ENCODE peak calls at places on chromosomes 3 and 15, in five cellular contexts. One of them, this sample, is unnamed.

GRCh38 chr3:13115991-13116390 is 42.8 kb upstream of the IQSEC1 start:
- DNase-seq in 8988T: no peak
- DNase-seq in neural crest cell: no peak
- DNase-seq in stimulated activated CD4-positive, alpha-beta T cell treated with anti-CD3 and anti-CD28 coated beads, Interleukin-4, amount 100 ng/mL, for 48 hours: no peak
- DNase-seq in cortex of kidney: no peak
- DNase-seq in this sample: no peak

GRCh38 chr15:47411733-47412530 is 305.4 kb upstream of the SEMA6D start:
- DNase-seq in 8988T: no peak
- DNase-seq in neural crest cell: no peak
- DNase-seq in stimulated activated CD4-positive, alpha-beta T cell treated with anti-CD3 and anti-CD28 coated beads, Interleukin-4, amount 100 ng/mL, for 48 hours: no peak
- DNase-seq in cortex of kidney: no peak
- DNase-seq in this sample: no peak

GRCh38 chr3:169303660-169304059 is 359.9 kb downstream of the MECOM start:
- DNase-seq in 8988T: no peak
- DNase-seq in neural crest cell: no peak
- DNase-seq in stimulated activated CD4-positive, alpha-beta T cell treated with anti-CD3 and anti-CD28 coated beads, Interleukin-4, amount 100 ng/mL, for 48 hours: no peak
- DNase-seq in cortex of kidney: no peak
- DNase-seq in this sample: no peak

GRCh38 chr3:17432237-17432636 is 310.2 kb downstream of the TBC1D5 start:
- DNase-seq in 8988T: no peak
- DNase-seq in neural crest cell: no peak
- DNase-seq in stimulated activated CD4-positive, alpha-beta T cell treated with anti-CD3 and anti-CD28 coated beads, Interleukin-4, amount 100 ng/mL, for 48 hours: no peak
- DNase-seq in cortex of kidney: no peak
- DNase-seq in this sample: no peak

GRCh38 chr3:173066044-173066679 is 74.9 kb downstream of the SPATA16 start:
- DNase-seq in 8988T: no peak
- DNase-seq in neural crest cell: no peak
- DNase-seq in stimulated activated CD4-positive, alpha-beta T cell treated with anti-CD3 and anti-CD28 coated beads, Interleukin-4, amount 100 ng/mL, for 48 hours: no peak
- DNase-seq in cortex of kidney: no peak
- DNase-seq in this sample: no peak

GRCh38 chr3:194246709-194247349 is 104.3 kb downstream of the CPN2 start:
- DNase-seq in 8988T: no peak
- DNase-seq in neural crest cell: no peak
- DNase-seq in stimulated activated CD4-positive, alpha-beta T cell treated with anti-CD3 and anti-CD28 coated beads, Interleukin-4, amount 100 ng/mL, for 48 hours: no peak
- DNase-seq in cortex of kidney: no peak
- DNase-seq in this sample: no peak

GRCh38 chr3:61669203-61669602 is 107.8 kb downstream of the PTPRG start:
- DNase-seq in 8988T: no peak
- DNase-seq in neural crest cell: no peak
- DNase-seq in stimulated activated CD4-positive, alpha-beta T cell treated with anti-CD3 and anti-CD28 coated beads, Interleukin-4, amount 100 ng/mL, for 48 hours: no peak
- DNase-seq in cortex of kidney: no peak
- DNase-seq in this sample: no peak

GRCh38 chr3:46535746-46536145 is 30.4 kb downstream of the LRRC2 start:
- DNase-seq in 8988T: no peak
- DNase-seq in neural crest cell: no peak
- DNase-seq in stimulated activated CD4-positive, alpha-beta T cell treated with anti-CD3 and anti-CD28 coated beads, Interleukin-4, amount 100 ng/mL, for 48 hours: no peak
- DNase-seq in cortex of kidney: no peak
- DNase-seq in this sample: no peak

GRCh38 chr15:63186065-63186464 is 3.3 kb upstream of the RAB8B start:
- DNase-seq in 8988T: no peak
- DNase-seq in neural crest cell: no peak
- DNase-seq in stimulated activated CD4-positive, alpha-beta T cell treated with anti-CD3 and anti-CD28 coated beads, Interleukin-4, amount 100 ng/mL, for 48 hours: no peak
- DNase-seq in cortex of kidney: no peak
- DNase-seq in this sample: no peak

GRCh38 chr3:141366285-141367037 is 1.8 kb upstream of the ZBTB38 start:
- DNase-seq in 8988T: no peak
- DNase-seq in neural crest cell: no peak
- DNase-seq in stimulated activated CD4-positive, alpha-beta T cell treated with anti-CD3 and anti-CD28 coated beads, Interleukin-4, amount 100 ng/mL, for 48 hours: no peak
- DNase-seq in cortex of kidney: no peak
- DNase-seq in this sample: no peak

GRCh38 chr3:149600619-149601018 is 57.2 kb downstream of the WWTR1 start:
- DNase-seq in 8988T: no peak
- DNase-seq in neural crest cell: no peak
- DNase-seq in stimulated activated CD4-positive, alpha-beta T cell treated with anti-CD3 and anti-CD28 coated beads, Interleukin-4, amount 100 ng/mL, for 48 hours: no peak
- DNase-seq in cortex of kidney: no peak
- DNase-seq in this sample: no peak

GRCh38 chr15:55530861-55531313 is 22.9 kb upstream of the DNAAF4 start:
- DNase-seq in 8988T: no peak
- DNase-seq in neural crest cell: no peak
- DNase-seq in stimulated activated CD4-positive, alpha-beta T cell treated with anti-CD3 and anti-CD28 coated beads, Interleukin-4, amount 100 ng/mL, for 48 hours: no peak
- DNase-seq in cortex of kidney: no peak
- DNase-seq in this sample: no peak

GRCh38 chr3:154571827-154572226 is 141.8 kb upstream of the GPR149 start:
- DNase-seq in 8988T: no peak
- DNase-seq in neural crest cell: no peak
- DNase-seq in stimulated activated CD4-positive, alpha-beta T cell treated with anti-CD3 and anti-CD28 coated beads, Interleukin-4, amount 100 ng/mL, for 48 hours: no peak
- DNase-seq in cortex of kidney: no peak
- DNase-seq in this sample: no peak

GRCh38 chr3:196397941-196398340 is 34.3 kb downstream of the UBXN7 start:
- DNase-seq in 8988T: no peak
- DNase-seq in neural crest cell: no peak
- DNase-seq in stimulated activated CD4-positive, alpha-beta T cell treated with anti-CD3 and anti-CD28 coated beads, Interleukin-4, amount 100 ng/mL, for 48 hours: no peak
- DNase-seq in cortex of kidney: no peak
- DNase-seq in this sample: no peak

GRCh38 chr3:16370872-16371740 is 106.1 kb downstream of the OXNAD1 start:
- DNase-seq in 8988T: no peak
- DNase-seq in neural crest cell: no peak
- DNase-seq in stimulated activated CD4-positive, alpha-beta T cell treated with anti-CD3 and anti-CD28 coated beads, Interleukin-4, amount 100 ng/mL, for 48 hours: no peak
- DNase-seq in cortex of kidney: no peak
- DNase-seq in this sample: no peak

GRCh38 chr3:108546249-108546648 is 35.9 kb upstream of the MYH15 start:
- DNase-seq in 8988T: no peak
- DNase-seq in neural crest cell: no peak
- DNase-seq in stimulated activated CD4-positive, alpha-beta T cell treated with anti-CD3 and anti-CD28 coated beads, Interleukin-4, amount 100 ng/mL, for 48 hours: no peak
- DNase-seq in cortex of kidney: no peak
- DNase-seq in this sample: no peak

GRCh38 chr15:68210821-68211655 is 5.9 kb upstream of the CALML4 start:
- DNase-seq in 8988T: peak
- DNase-seq in neural crest cell: peak
- DNase-seq in stimulated activated CD4-positive, alpha-beta T cell treated with anti-CD3 and anti-CD28 coated beads, Interleukin-4, amount 100 ng/mL, for 48 hours: peak
- DNase-seq in cortex of kidney: no peak
- DNase-seq in this sample: peak

GRCh38 chr3:58418227-58418626 is 15.4 kb downstream of the PDHB start:
- DNase-seq in 8988T: no peak
- DNase-seq in neural crest cell: no peak
- DNase-seq in stimulated activated CD4-positive, alpha-beta T cell treated with anti-CD3 and anti-CD28 coated beads, Interleukin-4, amount 100 ng/mL, for 48 hours: no peak
- DNase-seq in cortex of kidney: no peak
- DNase-seq in this sample: no peak